ENCODE peak calls at places on chromosomes 2 and 18, in six cellular contexts. K, S, R, F, G and V are unnamed samples.

GRCh38 chr2:119195887-119196286 is 27.7 kb upstream of the STEAP3 start:
- DNase-seq in K (no peak), S (no peak), R (no peak), F (no peak), G (no peak), V (no peak)

GRCh38 chr18:60596928-60597327 is 224.4 kb upstream of the MC4R start:
- DNase-seq in K (no peak), S (no peak), R (no peak), F (no peak), G (no peak), V (no peak)

GRCh38 chr2:190209579-190209978 is 110.0 kb downstream of the HIBCH start:
- DNase-seq in K (no peak), S (no peak), R (no peak), F (no peak), G (no peak), V (no peak)

GRCh38 chr2:193776988-193777387 is 1582.3 kb upstream of the TMEFF2 start:
- DNase-seq in K (no peak), S (no peak), R (no peak), F (no peak), G (no peak), V (no peak)

GRCh38 chr2:11371099-11371937 is 26.9 kb upstream of the ROCK2 start:
- DNase-seq in K (no peak), S (no peak), R (no peak), F (no peak), G (no peak), V (no peak)

GRCh38 chr18:55161966-55162365 is 202.7 kb upstream of the CCDC68 start:
- DNase-seq in K (no peak), S (no peak), R (no peak), F (no peak), G (no peak), V (no peak)

GRCh38 chr2:132875193-132875592 is 205.2 kb upstream of the LYPD1 start:
- DNase-seq in K (no peak), S (no peak), R (no peak), F (no peak), G (no peak), V (no peak)

GRCh38 chr2:62197017-62197586 is 1.2 kb downstream of the B3GNT2 start:
- DNase-seq in K (peak; percentile 22), S (no peak), R (no peak), F (peak; percentile 29), G (no peak), V (no peak)

GRCh38 chr18:25896178-25896780 is 194.1 kb downstream of the SS18 start:
- DNase-seq in K (no peak), S (peak; percentile 9), R (peak; percentile 33), F (peak; percentile 61), G (peak; percentile 8), V (no peak)

GRCh38 chr2:98027955-98028593 is 32.3 kb upstream of the TMEM131 start:
- DNase-seq in K (no peak), S (no peak), R (no peak), F (no peak), G (no peak), V (no peak)

GRCh38 chr2:3160751-3161330 is 216.8 kb downstream of the EIPR1 start:
- DNase-seq in K (no peak), S (no peak), R (no peak), F (no peak), G (no peak), V (no peak)

GRCh38 chr2:220090050-220090449 is 462.6 kb downstream of the SLC4A3 start:
- DNase-seq in K (no peak), S (no peak), R (peak; percentile 17), F (no peak), G (no peak), V (no peak)

GRCh38 chr2:240820607-240821428 is 799 bp upstream of the KIF1A start:
- DNase-seq in K (no peak), S (no peak), R (no peak), F (peak; percentile 28), G (no peak), V (no peak)

GRCh38 chr2:68912732-68913131 is 40.0 kb downstream of the GKN2 start:
- DNase-seq in K (no peak), S (no peak), R (no peak), F (no peak), G (no peak), V (no peak)

GRCh38 chr2:71502941-71503738 is 49.8 kb downstream of the DYSF start:
- DNase-seq in K (no peak), S (no peak), R (no peak), F (no peak), G (no peak), V (no peak)

GRCh38 chr2:45067859-45068642 is 58.8 kb upstream of the SIX2 start:
- DNase-seq in K (no peak), S (no peak), R (no peak), F (peak; percentile 38), G (no peak), V (no peak)

GRCh38 chr2:136281281-136282117 is 163.6 kb upstream of the CXCR4 start:
- DNase-seq in K (no peak), S (no peak), R (no peak), F (no peak), G (no peak), V (no peak)

GRCh38 chr2:28085183-28085582 is 194.7 kb downstream of the BABAM2 start:
- DNase-seq in K (no peak), S (no peak), R (no peak), F (no peak), G (no peak), V (no peak)

GRCh38 chr2:150487537-150488429 is at the start of gene RND3:
- DNase-seq in K (peak; percentile 95), S (peak; percentile 98), R (peak; percentile 98), F (peak; percentile 97), G (peak; percentile 96), V (peak; percentile 92)

GRCh38 chr2:235444101-235444597 is 49.7 kb upstream of the AGAP1 start:
- DNase-seq in K (no peak), S (no peak), R (peak; percentile 35), F (no peak), G (no peak), V (no peak)

GRCh38 chr2:48065096-48065495 is 158.8 kb upstream of the FBXO11 start:
- DNase-seq in K (no peak), S (no peak), R (peak; percentile 60), F (no peak), G (no peak), V (no peak)

GRCh38 chr2:66553370-66553769 is 118.4 kb downstream of the MEIS1 start:
- DNase-seq in K (no peak), S (no peak), R (no peak), F (peak; percentile 58), G (no peak), V (no peak)

GRCh38 chr2:188725981-188726380 is 248.2 kb upstream of the COL3A1 start:
- DNase-seq in K (no peak), S (no peak), R (no peak), F (no peak), G (no peak), V (no peak)

GRCh38 chr2:96880891-96881273 is 11.0 kb upstream of the SEMA4C start:
- DNase-seq in K (no peak), S (no peak), R (no peak), F (no peak), G (no peak), V (no peak)

GRCh38 chr2:26672112-26672817 is 20.3 kb upstream of the KCNK3 start:
- DNase-seq in K (no peak), S (no peak), R (no peak), F (no peak), G (no peak), V (no peak)

DNA sequence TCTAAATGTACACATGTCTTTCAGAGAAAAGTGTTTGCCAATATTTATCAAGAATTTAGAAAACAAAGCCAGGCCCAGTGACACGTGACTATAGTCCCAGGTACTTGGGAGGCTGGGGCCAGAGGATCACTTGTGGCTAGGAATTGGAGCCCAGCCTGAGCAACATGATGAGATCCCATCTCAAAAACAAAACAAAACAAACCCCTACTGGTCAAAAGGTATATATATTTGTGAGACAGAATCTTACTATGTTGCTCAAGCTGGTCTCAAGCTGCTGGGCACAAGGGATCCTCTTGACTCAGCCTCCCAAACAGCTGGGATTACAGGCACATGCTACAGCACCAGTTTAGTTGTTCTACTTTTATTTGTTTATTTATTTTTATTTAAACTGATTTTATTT is 79.2 kb downstream of the ZDBF2 start:
- DNase-seq in K (no peak), S (no peak), R (no peak), F (no peak), G (no peak), V (no peak)
- TF ChIP-seq CTCF in K (no peak), S (no peak), R (no peak), F (no peak), G (no peak), V (no peak)

DNA sequence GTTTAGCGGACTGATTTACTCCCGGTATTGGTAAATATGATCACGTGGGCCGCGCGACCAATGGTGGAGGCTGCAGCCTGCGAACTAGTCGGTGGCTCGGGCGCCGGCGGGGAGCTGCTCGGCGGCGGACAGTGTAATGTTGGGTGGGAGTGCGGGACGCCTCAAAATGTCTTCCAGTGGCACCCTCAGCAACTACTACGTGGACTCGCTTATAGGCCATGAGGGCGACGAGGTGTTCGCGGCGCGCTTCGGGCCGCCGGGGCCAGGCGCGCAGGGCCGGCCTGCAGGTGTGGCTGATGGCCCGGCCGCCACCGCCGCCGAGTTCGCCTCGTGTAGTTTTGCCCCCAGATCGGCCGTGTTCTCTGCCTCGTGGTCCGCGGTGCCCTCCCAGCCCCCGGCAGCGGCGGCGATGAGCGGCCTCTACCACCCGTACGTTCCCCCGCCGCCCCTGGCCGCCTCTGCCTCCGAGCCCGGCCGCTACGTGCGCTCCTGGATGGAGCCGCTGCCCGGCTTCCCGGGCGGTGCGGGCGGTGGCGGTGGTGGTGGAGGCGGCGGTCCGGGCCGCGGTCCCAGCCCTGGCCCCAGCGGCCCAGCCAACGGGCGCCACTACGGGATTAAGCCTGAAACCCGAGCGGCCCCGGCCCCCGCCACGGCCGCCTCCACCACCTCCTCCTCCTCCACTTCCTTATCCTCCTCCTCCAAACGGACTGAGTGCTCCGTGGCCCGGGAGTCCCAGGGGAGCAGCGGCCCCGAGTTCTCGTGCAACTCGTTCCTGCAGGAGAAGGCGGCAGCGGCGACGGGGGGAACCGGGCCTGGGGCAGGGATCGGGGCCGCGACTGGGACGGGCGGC is at the start of gene HOXD9:
- DNase-seq in K (peak; percentile 81), S (no peak), R (no peak), F (no peak), G (no peak), V (no peak)
- H3K4me3 ChIP-seq in K (peak within 1 kb of the TSS; percentile 78), S (peak within 1 kb of the TSS; percentile 48), R (no peak within 1 kb of the TSS), F (peak within 1 kb of the TSS; percentile 30), G (peak within 1 kb of the TSS; percentile 33), V (peak within 1 kb of the TSS; percentile 59)

DNA sequence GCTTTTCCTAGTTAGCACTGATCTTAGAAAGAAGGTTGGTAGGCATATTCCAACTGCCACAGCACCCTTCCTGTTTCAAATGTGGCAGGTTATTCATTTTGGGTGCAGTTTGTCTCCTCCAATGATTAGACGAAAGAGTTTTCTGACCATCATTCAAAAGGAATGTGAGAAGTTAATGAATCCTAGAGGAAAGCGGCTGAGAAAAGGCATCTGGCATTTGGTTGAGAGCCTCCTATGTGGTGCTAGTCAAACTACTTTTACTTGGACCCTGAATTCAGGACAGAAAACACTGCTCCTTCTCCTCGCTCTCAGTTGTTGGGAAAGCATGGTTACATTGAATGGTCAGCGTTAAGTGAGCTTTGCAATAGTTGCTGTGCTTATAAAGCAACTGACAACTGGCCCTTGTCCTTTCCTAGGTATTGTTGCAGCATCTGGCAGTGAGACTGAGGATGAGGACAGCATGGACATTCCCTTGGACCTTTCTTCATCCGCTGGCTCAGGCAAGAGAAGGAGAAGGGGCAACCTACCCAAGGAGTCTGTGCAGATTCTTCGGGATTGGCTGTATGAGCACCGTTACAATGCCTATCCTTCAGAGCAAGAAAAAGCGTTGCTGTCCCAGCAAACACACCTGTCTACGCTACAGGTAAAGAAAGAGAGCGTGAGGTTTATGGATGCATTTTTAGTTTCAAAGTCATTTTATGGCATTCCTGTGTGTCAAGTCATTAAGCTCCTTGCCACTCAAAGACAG is 6.1 kb downstream of the TGIF1 start:
- DNase-seq in K (no peak), S (no peak), R (peak; percentile 46), F (no peak), G (no peak), V (peak; percentile 65)
- H3K27me3 ChIP-seq in K (no peaks in the 10 kb centered on the region), S (no peaks in the 10 kb centered on the region), R (no peaks in the 10 kb centered on the region), F (no peaks in the 10 kb centered on the region), G (no peaks in the 10 kb centered on the region), V (no peaks in the 10 kb centered on the region)

GRCh38 chr18:70075906-70076305 is 128.2 kb upstream of the CD226 start:
- DNase-seq in K (no peak), S (no peak), R (no peak), F (no peak), G (no peak), V (no peak)
- TF ChIP-seq CTCF in K (no peak), S (no peak), R (peak; percentile 8), F (peak; percentile 29), G (no peak), V (no peak)